ENCODE peak calls at places on chromosomes 7 and 10, in eight cellular contexts. G is PC-9, X is HCT116, T is PC-3, A is OCI-LY7, C is hepatocyte, H is GM23338, V is MM.1S. S is an unnamed sample. For H3K9me2, the result is how much of the 10 kb centered on the place peaks cover.

GRCh38 chr10:69069090-69070042 is 18.5 kb upstream of the SRGN start:
- DNase-seq in V (no peak), A (no peak), X (no peak), T (no peak), G (no peak), H (peak), C (no peak), S (no peak)

GRCh38 chr7:90708841-90709317 is 112.8 kb downstream of the CDK14 start:
- DNase-seq in X (peak), C (peak), V (peak), G (no peak), A (peak), T (peak), H (peak), S (peak)

GRCh38 chr7:7969306-7970112 is 913 bp downstream of the GLCCI1 start:
- DNase-seq in H (peak), A (peak), T (peak), V (peak), X (no peak), G (peak), C (peak), S (peak)

GRCh38 chr7:56493704-56494450 is 377.7 kb upstream of the NUPR2 start:
- DNase-seq in C (no peak), V (no peak), X (no peak), A (no peak), H (no peak), G (no peak), T (no peak), S (no peak)

GRCh38 chr10:113089581-113089980 is 139.5 kb downstream of the TCF7L2 start:
- DNase-seq in T (no peak), G (no peak), V (no peak), C (no peak), A (no peak), X (no peak), H (no peak), S (no peak)

GRCh38 chr7:133650067-133650466 is 397.2 kb downstream of the EXOC4 start:
- DNase-seq in A (no peak), T (no peak), C (no peak), H (no peak), V (no peak), X (no peak), G (no peak), S (no peak)

GRCh38 chr10:12719365-12719764 is 282.1 kb downstream of the CCDC3 start:
- DNase-seq in A (no peak), V (no peak), T (peak), G (peak), X (no peak), C (no peak), H (no peak), S (no peak)

GRCh38 chr7:127791790-127792189 is 139.8 kb downstream of the SND1 start:
- DNase-seq in A (no peak), T (peak), V (no peak), C (no peak), G (no peak), H (no peak), X (no peak), S (no peak)

GRCh38 chr10:2850202-2850601 is 217.1 kb upstream of the PFKP start:
- DNase-seq in X (no peak), H (no peak), V (no peak), A (no peak), G (no peak), C (no peak), T (no peak), S (peak)

GRCh38 chr10:8055420-8056349 is 1.2 kb downstream of the GATA3 start:
- DNase-seq in V (no peak), A (no peak), X (no peak), C (peak), T (no peak), G (no peak), H (peak), S (no peak)

GRCh38 chr10:100148353-100149211 is 37.2 kb downstream of the ERLIN1 start:
- DNase-seq in A (peak), T (peak), C (peak), H (no peak), G (no peak), V (no peak), X (peak), S (no peak)

GRCh38 chr10:49318751-49319150 is 19.8 kb downstream of the C10orf71 start:
- DNase-seq in H (no peak), V (no peak), T (no peak), X (no peak), A (no peak), G (no peak), C (no peak), S (no peak)

GRCh38 chr10:11218395-11218794 is 200.7 kb downstream of the CELF2 start:
- DNase-seq in X (no peak), V (peak), T (no peak), C (no peak), G (no peak), A (no peak), H (no peak), S (no peak)

GRCh38 chr7:141484907-141485306 is 66.3 kb upstream of the AGK start:
- DNase-seq in A (no peak), V (peak), C (no peak), G (no peak), H (no peak), T (no peak), X (no peak), S (no peak)

GRCh38 chr7:86904949-86905834 is 154.3 kb downstream of the ELAPOR2 start:
- DNase-seq in C (peak), V (peak), X (no peak), G (peak), A (peak), T (peak), H (peak), S (peak)

GRCh38 chr10:79444243-79445119 is 943 bp downstream of the ZCCHC24 start:
- DNase-seq in V (peak), X (no peak), T (peak), G (peak), C (peak), A (peak), H (peak), S (peak)

DNA sequence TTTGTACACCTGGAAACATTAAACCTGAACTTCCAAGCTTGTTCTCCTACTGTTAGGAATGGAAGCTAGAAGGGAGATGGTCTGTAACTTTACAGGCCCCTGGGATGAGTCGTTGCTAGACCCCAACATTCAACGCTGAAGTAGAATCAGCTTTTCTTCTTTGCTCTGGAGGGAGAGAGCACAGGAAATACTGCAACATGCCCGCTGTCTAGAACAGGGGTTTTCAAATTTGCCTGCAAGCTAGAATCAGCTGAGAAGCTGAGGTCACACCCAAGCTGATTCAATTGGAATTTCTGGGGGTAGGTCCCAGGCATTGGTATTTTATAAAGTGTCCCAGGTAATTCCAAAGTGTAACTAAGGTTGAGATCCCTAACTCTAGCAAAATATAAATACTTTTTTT is 219.7 kb downstream of the PRPF18 start:
- DNase-seq in A (no peak), T (no peak), H (no peak), X (no peak), G (no peak), C (no peak), V (no peak), S (no peak)
- H2AFZ ChIP-seq in A (no peak), T (no peak), H (no peak), X (no peak), G (no peak), C (no peak), V (no peak), S (no peak)

DNA sequence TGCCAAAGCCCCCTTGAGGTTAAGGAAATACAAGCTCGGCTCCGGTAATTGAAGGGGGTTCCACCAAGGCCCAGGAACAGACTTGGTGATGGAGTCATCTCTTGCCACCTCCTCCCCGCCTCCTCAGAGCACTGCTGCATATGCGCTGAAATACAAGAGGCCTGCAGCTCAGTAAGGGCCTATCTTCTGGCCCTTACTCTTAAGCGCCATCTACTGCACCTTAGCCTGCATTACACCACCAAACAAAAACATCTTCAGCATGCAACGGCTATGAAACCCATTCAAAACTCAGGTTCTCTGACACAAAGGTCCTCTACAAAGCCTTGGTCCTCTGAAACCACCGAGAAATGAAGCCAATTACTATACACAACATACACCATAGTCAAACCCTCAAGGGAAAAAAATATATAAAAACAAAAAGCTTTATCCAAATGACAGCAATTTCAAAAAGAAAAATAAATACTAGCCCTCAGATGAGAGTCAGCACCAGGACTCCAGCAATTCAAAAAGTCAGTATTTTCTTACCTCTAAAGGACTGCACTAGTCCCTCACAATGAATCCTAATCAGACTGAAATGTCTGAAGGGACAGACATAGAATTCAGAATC is 176.8 kb upstream of the TBX20 start:
- DNase-seq in X (peak), T (peak), G (peak), A (peak), V (no peak), H (peak), C (no peak), S (peak)
- H3K9me2 ChIP-seq in X (under half), T (under half), G (under half), A (under half), V (under half), H (under half), C (under half), S (under half)

DNA sequence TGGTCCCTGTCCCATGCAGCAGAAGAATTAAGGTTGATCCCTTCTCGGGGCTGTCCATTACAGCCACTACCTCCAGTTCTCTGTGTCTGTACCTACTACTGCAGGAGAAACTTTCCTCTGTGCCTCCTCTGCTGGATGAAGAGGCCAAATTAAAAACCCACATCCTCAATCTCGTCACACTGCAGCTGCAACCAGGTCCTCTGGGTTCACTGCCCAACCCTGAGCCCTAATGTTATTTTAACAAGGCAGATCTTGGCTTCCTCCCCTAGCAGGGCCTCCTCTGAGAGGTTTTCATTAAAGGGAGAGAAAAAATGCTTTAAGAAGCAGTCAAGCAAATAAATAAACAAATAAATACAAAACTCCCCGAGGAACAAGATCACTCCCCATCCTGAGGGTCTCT is 66.6 kb downstream of the PLXNA4 start:
- DNase-seq in V (peak), C (no peak), H (no peak), T (no peak), X (no peak), A (no peak), G (no peak), S (no peak)
- H2AFZ ChIP-seq in V (no peak), C (no peak), H (no peak), T (no peak), X (no peak), A (no peak), G (no peak), S (no peak)

GRCh38 chr7:4162845-4163564 is 519.1 kb upstream of the FOXK1 start:
- DNase-seq in T (no peak), G (no peak), H (no peak), C (no peak), A (no peak), V (no peak), X (no peak), S (no peak)
- H3K9me2 ChIP-seq in T (under half), G (under half), H (under half), C (under half), A (under half), V (under half), X (under half), S (under half)

GRCh38 chr7:94394058-94394398 is 667 bp upstream of the COL1A2 start:
- DNase-seq in V (no peak), T (no peak), A (no peak), X (no peak), C (peak), G (no peak), H (no peak), S (no peak)
- H2AFZ ChIP-seq in V (no peak), T (no peak), A (no peak), X (no peak), C (no peak), G (no peak), H (peak), S (no peak)

S was measured in Karpas-422.